ENCODE peak calls at places on chromosomes 7 and 10, in seven cellular contexts. One of them, this sample, is unnamed.

GRCh38 chr7:137538361-137538762 is 194.8 kb upstream of the PTN start:
- DNase-seq in GM23338: no peak
- DNase-seq in RWPE2: no peak
- DNase-seq in hepatocyte: no peak
- DNase-seq in tibial nerve: no peak
- DNase-seq in upper lobe of right lung: no peak
- DNase-seq in choroid plexus epithelial cell: peak; percentile 62
- DNase-seq in this sample: no peak

GRCh38 chr10:9274206-9274755 is 1219.8 kb downstream of the GATA3 start:
- DNase-seq in tibial nerve: no peak
- DNase-seq in GM23338: no peak
- DNase-seq in hepatocyte: no peak
- DNase-seq in RWPE2: no peak
- DNase-seq in choroid plexus epithelial cell: no peak
- DNase-seq in upper lobe of right lung: no peak
- DNase-seq in this sample: no peak

GRCh38 chr10:69180525-69181204 is 631 bp downstream of the SUPV3L1 start:
- DNase-seq in hepatocyte: peak; percentile 49
- DNase-seq in GM23338: peak; percentile 55
- DNase-seq in upper lobe of right lung: no peak
- DNase-seq in tibial nerve: no peak
- DNase-seq in choroid plexus epithelial cell: peak; percentile 32
- DNase-seq in RWPE2: no peak
- DNase-seq in this sample: peak; percentile 78

GRCh38 chr10:43211030-43211429 is 55.8 kb downstream of the RASGEF1A start:
- DNase-seq in choroid plexus epithelial cell: peak; percentile 21
- DNase-seq in GM23338: no peak
- DNase-seq in hepatocyte: peak; percentile 37
- DNase-seq in RWPE2: peak; percentile 34
- DNase-seq in tibial nerve: no peak
- DNase-seq in upper lobe of right lung: peak; percentile 52
- DNase-seq in this sample: peak; percentile 68

GRCh38 chr7:44971188-44971907 is 7.5 kb downstream of the MYO1G start:
- DNase-seq in tibial nerve: no peak
- DNase-seq in RWPE2: no peak
- DNase-seq in upper lobe of right lung: peak; percentile 57
- DNase-seq in GM23338: no peak
- DNase-seq in choroid plexus epithelial cell: no peak
- DNase-seq in hepatocyte: no peak
- DNase-seq in this sample: peak; percentile 26

GRCh38 chr7:39891879-39892278 is 58.2 kb upstream of the CDK13 start:
- DNase-seq in tibial nerve: no peak
- DNase-seq in GM23338: no peak
- DNase-seq in RWPE2: no peak
- DNase-seq in upper lobe of right lung: no peak
- DNase-seq in choroid plexus epithelial cell: no peak
- DNase-seq in hepatocyte: no peak
- DNase-seq in this sample: no peak

GRCh38 chr7:7157887-7158271 is 24.5 kb upstream of the C1GALT1 start:
- DNase-seq in tibial nerve: no peak
- DNase-seq in GM23338: no peak
- DNase-seq in hepatocyte: no peak
- DNase-seq in RWPE2: no peak
- DNase-seq in upper lobe of right lung: no peak
- DNase-seq in choroid plexus epithelial cell: peak; percentile 81
- DNase-seq in this sample: no peak

GRCh38 chr7:4479367-4480039 is 202.6 kb upstream of the FOXK1 start:
- DNase-seq in GM23338: peak; percentile 94
- DNase-seq in RWPE2: no peak
- DNase-seq in upper lobe of right lung: no peak
- DNase-seq in choroid plexus epithelial cell: peak; percentile 58
- DNase-seq in hepatocyte: peak; percentile 76
- DNase-seq in tibial nerve: no peak
- DNase-seq in this sample: peak; percentile 83

GRCh38 chr7:50690541-50691011 is 92.1 kb downstream of the GRB10 start:
- DNase-seq in upper lobe of right lung: no peak
- DNase-seq in tibial nerve: no peak
- DNase-seq in RWPE2: no peak
- DNase-seq in hepatocyte: no peak
- DNase-seq in choroid plexus epithelial cell: no peak
- DNase-seq in GM23338: no peak
- DNase-seq in this sample: no peak

GRCh38 chr7:20828947-20829346 is 42.3 kb upstream of the SP8 start:
- DNase-seq in hepatocyte: no peak
- DNase-seq in GM23338: no peak
- DNase-seq in tibial nerve: no peak
- DNase-seq in choroid plexus epithelial cell: no peak
- DNase-seq in RWPE2: no peak
- DNase-seq in upper lobe of right lung: no peak
- DNase-seq in this sample: no peak

GRCh38 chr7:44580945-44581344 is 1.1 kb downstream of the TMED4 start:
- DNase-seq in hepatocyte: peak; percentile 45
- DNase-seq in GM23338: no peak
- DNase-seq in RWPE2: no peak
- DNase-seq in upper lobe of right lung: no peak
- DNase-seq in tibial nerve: no peak
- DNase-seq in choroid plexus epithelial cell: no peak
- DNase-seq in this sample: no peak

GRCh38 chr7:94190599-94191061 is 186.5 kb upstream of the BET1 start:
- DNase-seq in upper lobe of right lung: no peak
- DNase-seq in choroid plexus epithelial cell: peak; percentile 97
- DNase-seq in tibial nerve: no peak
- DNase-seq in hepatocyte: peak; percentile 50
- DNase-seq in GM23338: no peak
- DNase-seq in RWPE2: peak; percentile 61
- DNase-seq in this sample: no peak

GRCh38 chr7:148380581-148381419 is 209.8 kb upstream of the C7orf33 start:
- DNase-seq in RWPE2: no peak
- DNase-seq in upper lobe of right lung: no peak
- DNase-seq in tibial nerve: no peak
- DNase-seq in hepatocyte: no peak
- DNase-seq in GM23338: peak; percentile 0
- DNase-seq in choroid plexus epithelial cell: no peak
- DNase-seq in this sample: no peak

GRCh38 chr7:33907625-33908024 is 2.3 kb downstream of the BMPER start:
- DNase-seq in tibial nerve: no peak
- DNase-seq in choroid plexus epithelial cell: no peak
- DNase-seq in RWPE2: no peak
- DNase-seq in GM23338: no peak
- DNase-seq in hepatocyte: no peak
- DNase-seq in upper lobe of right lung: no peak
- DNase-seq in this sample: no peak
- H3K4me3 ChIP-seq in tibial nerve: no peak overlapping the region
- H3K4me3 ChIP-seq in choroid plexus epithelial cell: no peak overlapping the region
- H3K4me3 ChIP-seq in RWPE2: no peak overlapping the region
- H3K4me3 ChIP-seq in GM23338: no peak overlapping the region
- H3K4me3 ChIP-seq in hepatocyte: no peak overlapping the region
- H3K4me3 ChIP-seq in upper lobe of right lung: peak overlapping the region; percentile 6
- H3K4me3 ChIP-seq in this sample: no peak overlapping the region

GRCh38 chr10:125548878-125549277 is 134.1 kb downstream of the TEX36 start:
- DNase-seq in tibial nerve: no peak
- DNase-seq in upper lobe of right lung: no peak
- DNase-seq in RWPE2: no peak
- DNase-seq in GM23338: no peak
- DNase-seq in choroid plexus epithelial cell: no peak
- DNase-seq in hepatocyte: no peak
- DNase-seq in this sample: no peak

GRCh38 chr10:125550362-125550761 is 132.6 kb downstream of the TEX36 start:
- DNase-seq in GM23338: no peak
- DNase-seq in upper lobe of right lung: no peak
- DNase-seq in hepatocyte: no peak
- DNase-seq in choroid plexus epithelial cell: no peak
- DNase-seq in RWPE2: no peak
- DNase-seq in tibial nerve: no peak
- DNase-seq in this sample: no peak

GRCh38 chr10:125549656-125550055 is 133.3 kb downstream of the TEX36 start:
- DNase-seq in tibial nerve: no peak
- DNase-seq in GM23338: no peak
- DNase-seq in hepatocyte: no peak
- DNase-seq in upper lobe of right lung: no peak
- DNase-seq in choroid plexus epithelial cell: no peak
- DNase-seq in RWPE2: no peak
- DNase-seq in this sample: peak; percentile 90

GRCh38 chr10:125547010-125547650 is 135.8 kb downstream of the TEX36 start:
- DNase-seq in choroid plexus epithelial cell: no peak
- DNase-seq in tibial nerve: no peak
- DNase-seq in upper lobe of right lung: no peak
- DNase-seq in GM23338: peak; percentile 22
- DNase-seq in hepatocyte: no peak
- DNase-seq in RWPE2: no peak
- DNase-seq in this sample: no peak

GRCh38 chr10:125548356-125548755 is 134.6 kb downstream of the TEX36 start:
- DNase-seq in RWPE2: no peak
- DNase-seq in GM23338: no peak
- DNase-seq in choroid plexus epithelial cell: no peak
- DNase-seq in tibial nerve: no peak
- DNase-seq in upper lobe of right lung: no peak
- DNase-seq in hepatocyte: no peak
- DNase-seq in this sample: no peak
- H3K4me3 ChIP-seq in RWPE2: no peak overlapping the region
- H3K4me3 ChIP-seq in GM23338: no peak overlapping the region
- H3K4me3 ChIP-seq in choroid plexus epithelial cell: no peak overlapping the region
- H3K4me3 ChIP-seq in tibial nerve: no peak overlapping the region
- H3K4me3 ChIP-seq in upper lobe of right lung: no peak overlapping the region
- H3K4me3 ChIP-seq in hepatocyte: no peak overlapping the region
- H3K4me3 ChIP-seq in this sample: no peak overlapping the region

GRCh38 chr7:117616694-117617093 is 136.9 kb downstream of the CFTR start:
- DNase-seq in GM23338: no peak
- DNase-seq in RWPE2: no peak
- DNase-seq in hepatocyte: no peak
- DNase-seq in choroid plexus epithelial cell: no peak
- DNase-seq in tibial nerve: no peak
- DNase-seq in upper lobe of right lung: no peak
- DNase-seq in this sample: no peak

GRCh38 chr7:117610390-117610789 is 130.6 kb downstream of the CFTR start:
- DNase-seq in hepatocyte: no peak
- DNase-seq in choroid plexus epithelial cell: no peak
- DNase-seq in RWPE2: no peak
- DNase-seq in GM23338: no peak
- DNase-seq in tibial nerve: no peak
- DNase-seq in upper lobe of right lung: no peak
- DNase-seq in this sample: no peak

GRCh38 chr7:117612637-117613036 is 132.8 kb downstream of the CFTR start:
- DNase-seq in tibial nerve: no peak
- DNase-seq in RWPE2: no peak
- DNase-seq in upper lobe of right lung: no peak
- DNase-seq in choroid plexus epithelial cell: no peak
- DNase-seq in GM23338: peak; percentile 8
- DNase-seq in hepatocyte: no peak
- DNase-seq in this sample: no peak
- H3K4me3 ChIP-seq in tibial nerve: no peak overlapping the region
- H3K4me3 ChIP-seq in RWPE2: no peak overlapping the region
- H3K4me3 ChIP-seq in upper lobe of right lung: no peak overlapping the region
- H3K4me3 ChIP-seq in choroid plexus epithelial cell: no peak overlapping the region
- H3K4me3 ChIP-seq in GM23338: no peak overlapping the region
- H3K4me3 ChIP-seq in hepatocyte: no peak overlapping the region
- H3K4me3 ChIP-seq in this sample: no peak overlapping the region

GRCh38 chr10:4271193-4271592 is 486.2 kb upstream of the KLF6 start:
- DNase-seq in GM23338: peak; percentile 14
- DNase-seq in upper lobe of right lung: no peak
- DNase-seq in hepatocyte: no peak
- DNase-seq in RWPE2: no peak
- DNase-seq in choroid plexus epithelial cell: no peak
- DNase-seq in tibial nerve: no peak
- DNase-seq in this sample: no peak

GRCh38 chr10:4266387-4267083 is 481.5 kb upstream of the KLF6 start:
- DNase-seq in GM23338: no peak
- DNase-seq in upper lobe of right lung: no peak
- DNase-seq in hepatocyte: no peak
- DNase-seq in tibial nerve: no peak
- DNase-seq in RWPE2: no peak
- DNase-seq in choroid plexus epithelial cell: peak; percentile 55
- DNase-seq in this sample: peak; percentile 52

GRCh38 chr10:4267084-4267774 is 482.2 kb upstream of the KLF6 start:
- DNase-seq in hepatocyte: no peak
- DNase-seq in choroid plexus epithelial cell: peak; percentile 54
- DNase-seq in tibial nerve: no peak
- DNase-seq in upper lobe of right lung: no peak
- DNase-seq in RWPE2: no peak
- DNase-seq in GM23338: no peak
- DNase-seq in this sample: no peak

GRCh38 chr10:4265964-4266363 is 481.0 kb upstream of the KLF6 start:
- DNase-seq in RWPE2: no peak
- DNase-seq in upper lobe of right lung: no peak
- DNase-seq in hepatocyte: no peak
- DNase-seq in choroid plexus epithelial cell: no peak
- DNase-seq in tibial nerve: no peak
- DNase-seq in GM23338: no peak
- DNase-seq in this sample: no peak

GRCh38 chr10:4270116-4270515 is 485.1 kb upstream of the KLF6 start:
- DNase-seq in GM23338: no peak
- DNase-seq in tibial nerve: no peak
- DNase-seq in RWPE2: no peak
- DNase-seq in hepatocyte: peak; percentile 46
- DNase-seq in choroid plexus epithelial cell: peak; percentile 83
- DNase-seq in upper lobe of right lung: no peak
- DNase-seq in this sample: peak; percentile 29
- H3K4me3 ChIP-seq in GM23338: no peak overlapping the region
- H3K4me3 ChIP-seq in tibial nerve: no peak overlapping the region
- H3K4me3 ChIP-seq in RWPE2: no peak overlapping the region
- H3K4me3 ChIP-seq in hepatocyte: no peak overlapping the region
- H3K4me3 ChIP-seq in choroid plexus epithelial cell: no peak overlapping the region
- H3K4me3 ChIP-seq in upper lobe of right lung: no peak overlapping the region
- H3K4me3 ChIP-seq in this sample: no peak overlapping the region

GRCh38 chr7:81776159-81776558 is 6.3 kb upstream of the HGF start:
- DNase-seq in hepatocyte: no peak
- DNase-seq in RWPE2: no peak
- DNase-seq in upper lobe of right lung: no peak
- DNase-seq in choroid plexus epithelial cell: no peak
- DNase-seq in tibial nerve: no peak
- DNase-seq in GM23338: no peak
- DNase-seq in this sample: peak; percentile 72
- H3K4me3 ChIP-seq in hepatocyte: no peak overlapping the region
- H3K4me3 ChIP-seq in RWPE2: no peak overlapping the region
- H3K4me3 ChIP-seq in upper lobe of right lung: no peak overlapping the region
- H3K4me3 ChIP-seq in choroid plexus epithelial cell: no peak overlapping the region
- H3K4me3 ChIP-seq in tibial nerve: no peak overlapping the region
- H3K4me3 ChIP-seq in GM23338: no peak overlapping the region
- H3K4me3 ChIP-seq in this sample: no peak overlapping the region

GRCh38 chr7:141246426-141246825 is 172.6 kb downstream of the TMEM178B start:
- DNase-seq in upper lobe of right lung: no peak
- DNase-seq in GM23338: no peak
- DNase-seq in RWPE2: no peak
- DNase-seq in tibial nerve: no peak
- DNase-seq in choroid plexus epithelial cell: no peak
- DNase-seq in hepatocyte: no peak
- DNase-seq in this sample: no peak

GRCh38 chr7:141257597-141257996 is 183.7 kb downstream of the TMEM178B start:
- DNase-seq in GM23338: no peak
- DNase-seq in upper lobe of right lung: no peak
- DNase-seq in tibial nerve: no peak
- DNase-seq in choroid plexus epithelial cell: no peak
- DNase-seq in hepatocyte: no peak
- DNase-seq in RWPE2: no peak
- DNase-seq in this sample: no peak

GRCh38 chr7:141251180-141251579 is 177.3 kb downstream of the TMEM178B start:
- DNase-seq in choroid plexus epithelial cell: no peak
- DNase-seq in upper lobe of right lung: no peak
- DNase-seq in RWPE2: no peak
- DNase-seq in GM23338: no peak
- DNase-seq in tibial nerve: no peak
- DNase-seq in hepatocyte: no peak
- DNase-seq in this sample: no peak

GRCh38 chr7:141251957-141252356 is 178.1 kb downstream of the TMEM178B start:
- DNase-seq in hepatocyte: no peak
- DNase-seq in choroid plexus epithelial cell: no peak
- DNase-seq in tibial nerve: no peak
- DNase-seq in RWPE2: no peak
- DNase-seq in GM23338: no peak
- DNase-seq in upper lobe of right lung: no peak
- DNase-seq in this sample: no peak
- H3K4me3 ChIP-seq in hepatocyte: no peak overlapping the region
- H3K4me3 ChIP-seq in choroid plexus epithelial cell: no peak overlapping the region
- H3K4me3 ChIP-seq in tibial nerve: no peak overlapping the region
- H3K4me3 ChIP-seq in RWPE2: no peak overlapping the region
- H3K4me3 ChIP-seq in GM23338: no peak overlapping the region
- H3K4me3 ChIP-seq in upper lobe of right lung: no peak overlapping the region
- H3K4me3 ChIP-seq in this sample: no peak overlapping the region